ENCODE peak calls at places on chromosome 17, in ten cellular contexts. R is lower leg skin, S is fibroblast of the aortic adventitia, F is pancreas, Z is fibroblast of mammary gland, L is cardiac muscle cell, A is tibial artery, K is breast epithelium, I is fibroblast of lung, V is DND-41. N is an unnamed sample.

GRCh38 chr17:74750327-74751069 is 2.1 kb downstream of the NHERF1 start:
- DNase-seq in V (peak; percentile 49), K (no peak), L (no peak), R (no peak), A (no peak), S (no peak), Z (no peak), I (no peak), F (peak; percentile 94), N (peak; percentile 62)

GRCh38 chr17:7650509-7651096 is at the start of gene ATP1B2:
- DNase-seq in F (peak; percentile 68), L (peak; percentile 46), K (peak; percentile 63), V (peak; percentile 76), S (peak; percentile 9), I (peak; percentile 7), A (peak; percentile 59), Z (peak; percentile 8), R (peak; percentile 41), N (no peak)

GRCh38 chr17:62627219-62627903 is at the start of gene MRC2:
- DNase-seq in S (peak; percentile 76), A (peak; percentile 63), R (no peak), Z (peak; percentile 85), V (peak; percentile 82), I (peak; percentile 90), F (peak; percentile 55), L (peak; percentile 87), K (no peak), N (no peak)

GRCh38 chr17:42676424-42677011 is at the start of gene PLEKHH3:
- DNase-seq in I (peak; percentile 35), F (no peak), Z (no peak), S (no peak), L (no peak), K (no peak), R (no peak), V (peak; percentile 46), A (no peak), N (no peak)

GRCh38 chr17:59004338-59005111 is 102.2 kb downstream of the TRIM37 start:
- DNase-seq in L (peak; percentile 73), I (peak; percentile 33), K (no peak), F (peak; percentile 21), A (peak; percentile 63), S (peak; percentile 76), V (peak; percentile 65), Z (peak; percentile 68), R (peak; percentile 59), N (peak; percentile 43)

GRCh38 chr17:55632893-55633292 is 89.8 kb downstream of the TMEM100 start:
- DNase-seq in F (no peak), V (no peak), L (peak; percentile 62), R (no peak), I (peak; percentile 44), Z (peak; percentile 58), K (no peak), S (peak; percentile 83), A (no peak), N (no peak)

GRCh38 chr17:40614431-40615294 is 33.0 kb downstream of the SMARCE1 start:
- DNase-seq in Z (no peak), K (no peak), I (no peak), F (no peak), S (no peak), V (no peak), L (no peak), A (no peak), R (no peak), N (no peak)

GRCh38 chr17:43337684-43338428 is 60.9 kb upstream of the ARL4D start:
- DNase-seq in I (no peak), V (no peak), R (no peak), Z (no peak), S (no peak), F (no peak), K (no peak), A (no peak), L (no peak), N (no peak)

GRCh38 chr17:55275894-55276804 is 11.4 kb downstream of the HLF start:
- DNase-seq in A (no peak), Z (peak; percentile 12), F (no peak), L (no peak), K (no peak), I (no peak), S (no peak), R (peak; percentile 69), V (no peak), N (no peak)

GRCh38 chr17:74801896-74802295 is 25.8 kb upstream of the NAT9 start:
- DNase-seq in K (no peak), F (no peak), Z (no peak), I (no peak), L (no peak), S (no peak), V (no peak), A (no peak), R (no peak), N (no peak)

GRCh38 chr17:28334176-28334575 is 1.1 kb downstream of the IFT20 start:
- DNase-seq in Z (peak; percentile 35), F (no peak), V (no peak), A (no peak), S (peak; percentile 28), R (no peak), K (no peak), I (no peak), L (peak; percentile 47), N (no peak)

GRCh38 chr17:50213026-50214015 is 11.9 kb upstream of the COL1A1 start:
- DNase-seq in F (no peak), R (no peak), I (no peak), L (no peak), S (peak; percentile 19), V (peak; percentile 54), Z (peak; percentile 33), K (no peak), A (peak; percentile 19), N (no peak)

GRCh38 chr17:82616021-82616703 is 32.1 kb downstream of the WDR45B start:
- DNase-seq in V (no peak), F (no peak), R (no peak), A (no peak), Z (no peak), L (no peak), K (no peak), I (no peak), S (no peak), N (no peak)

GRCh38 chr17:40560592-40561293 is 4.5 kb downstream of the CCR7 start:
- DNase-seq in V (peak; percentile 70), I (peak; percentile 92), K (no peak), A (no peak), F (peak; percentile 13), R (no peak), S (no peak), L (peak; percentile 77), Z (peak; percentile 84), N (peak; percentile 37)

GRCh38 chr17:80210348-80211108 is 9.6 kb downstream of the SGSH start:
- DNase-seq in A (no peak), S (no peak), F (no peak), I (no peak), V (no peak), L (no peak), Z (no peak), K (no peak), R (no peak), N (no peak)

GRCh38 chr17:80213651-80213975 is 6.5 kb downstream of the SGSH start:
- DNase-seq in A (no peak), K (no peak), R (no peak), S (no peak), Z (no peak), F (no peak), V (no peak), I (no peak), L (no peak), N (no peak)

GRCh38 chr17:80212962-80213650 is 7.0 kb downstream of the SGSH start:
- DNase-seq in K (no peak), A (peak; percentile 44), L (no peak), V (no peak), S (no peak), F (no peak), R (no peak), Z (no peak), I (no peak), N (no peak)

GRCh38 chr17:80214012-80214877 is 5.9 kb downstream of the SGSH start:
- DNase-seq in L (no peak), Z (no peak), I (no peak), A (no peak), V (no peak), K (no peak), S (no peak), F (no peak), R (no peak), N (no peak)

DNA sequence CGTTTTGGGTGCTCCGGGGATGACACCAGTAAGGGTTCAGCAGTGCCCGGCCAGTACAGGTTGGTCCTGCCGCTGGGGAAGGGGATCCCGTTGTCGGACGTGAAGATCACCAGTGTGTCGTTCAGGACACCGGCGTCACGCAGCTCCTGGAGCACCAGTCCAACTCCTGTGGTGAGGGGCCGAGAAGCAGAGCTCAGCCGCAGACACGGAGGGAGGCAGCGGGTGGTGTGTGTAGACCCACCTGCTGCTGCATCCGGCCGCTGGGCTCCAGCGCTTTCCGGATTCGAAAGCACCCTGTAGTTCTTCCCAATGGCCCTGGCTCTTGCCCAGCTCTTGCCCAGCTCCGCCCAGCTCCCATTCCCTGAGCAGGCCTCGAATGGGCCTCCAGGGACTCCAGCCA is 8.0 kb downstream of the SGSH start:
- DNase-seq in F (no peak), R (no peak), I (no peak), V (no peak), Z (no peak), L (no peak), S (no peak), K (no peak), A (no peak), N (no peak)
- TF ChIP-seq CTCF in F (no peak), R (no peak), I (no peak), V (no peak), Z (no peak), L (no peak), S (no peak), K (no peak), A (no peak), N (no peak)

DNA sequence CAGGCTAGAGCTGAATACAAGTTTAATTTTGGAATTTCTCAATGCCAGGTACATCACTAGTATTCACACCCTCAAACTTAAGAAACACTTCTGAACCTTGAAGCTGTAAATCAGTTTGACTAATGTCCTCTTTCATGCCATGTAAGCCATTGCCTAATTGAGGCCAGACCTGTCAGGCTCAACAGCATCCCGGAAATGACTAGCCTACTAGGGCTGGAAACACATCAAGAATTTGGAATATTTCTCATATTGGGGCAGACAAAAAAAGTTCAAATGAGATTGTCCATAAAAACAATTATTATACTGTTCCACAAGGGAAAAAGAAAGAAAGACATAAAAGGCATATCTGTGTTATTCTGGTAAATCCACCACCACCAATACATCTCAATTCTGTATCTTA is 1.7 kb downstream of the USP32 start:
- DNase-seq in I (peak; percentile 77), S (peak; percentile 85), L (peak; percentile 85), A (no peak), Z (peak; percentile 69), F (no peak), V (no peak), R (no peak), K (no peak), N (no peak)
- H3K4me3 ChIP-seq in I (peak overlapping the region; percentile 95), S (peak overlapping the region; percentile 97), L (peak overlapping the region; percentile 90), A (peak overlapping the region; percentile 96), Z (peak overlapping the region; percentile 94), F (no peak overlapping the region), V (peak overlapping the region; percentile 82), R (no peak overlapping the region), K (peak overlapping the region; percentile 94), N (peak overlapping the region; percentile 88)

GRCh38 chr17:11855306-11855705 is 142.0 kb downstream of the ZNF18 start:
- DNase-seq in I (no peak), S (no peak), A (no peak), Z (no peak), V (no peak), L (no peak), F (no peak), K (no peak), R (no peak), N (no peak)
- TF ChIP-seq CTCF in I (no peak), S (no peak), A (no peak), Z (no peak), V (no peak), L (no peak), F (no peak), K (no peak), R (no peak), N (no peak)

GRCh38 chr17:70434536-70435490 is 265.5 kb downstream of the KCNJ2 start:
- DNase-seq in L (peak; percentile 8), F (no peak), A (no peak), V (no peak), K (no peak), I (no peak), S (no peak), Z (no peak), R (no peak), N (no peak)
- H3K4me3 ChIP-seq in L (no peak overlapping the region), F (no peak overlapping the region), A (no peak overlapping the region), V (no peak overlapping the region), K (no peak overlapping the region), I (no peak overlapping the region), S (no peak overlapping the region), Z (no peak overlapping the region), R (no peak overlapping the region), N (no peak overlapping the region)